ENCODE peak calls at places on chromosomes 16 and 17, in ten cellular contexts. Z is IMR-90; M is GM12878; B is K562; D is body of pancreas; O is AG04450; A is uterus; V is thoracic aorta; G is psoas muscle; H is CD4-positive, alpha-beta T cell. I is an unnamed sample.

GRCh38 chr17:30074254-30074653 is 42.4 kb upstream of the NSRP1 start:
- DNase-seq in M (no peak), V (no peak), A (no peak), O (no peak), B (no peak), D (no peak), H (no peak), Z (no peak), G (no peak), I (no peak)

GRCh38 chr16:5977329-5977728 is 879.7 kb upstream of the EEF2KMT start:
- DNase-seq in G (no peak), V (no peak), Z (no peak), H (no peak), B (no peak), D (no peak), O (no peak), A (no peak), M (no peak), I (no peak)

GRCh38 chr16:29900102-29900887 is at the start of gene ASPHD1:
- DNase-seq in D (peak; percentile 81), G (peak; percentile 70), A (peak; percentile 58), H (no peak), M (no peak), B (no peak), V (peak; percentile 36), O (peak; percentile 42), Z (peak; percentile 86), I (peak; percentile 88)

GRCh38 chr17:35738519-35739133 is 7.2 kb downstream of the RASL10B start:
- DNase-seq in G (no peak), A (no peak), B (no peak), Z (no peak), D (no peak), M (no peak), V (no peak), H (no peak), O (no peak), I (no peak)

GRCh38 chr16:54654429-54654828 is 276.2 kb upstream of the IRX5 start:
- DNase-seq in M (no peak), A (no peak), O (no peak), G (no peak), V (no peak), Z (no peak), H (no peak), B (no peak), D (no peak), I (peak; percentile 75)

GRCh38 chr17:59618894-59619312 is 792 bp upstream of the CLTC start:
- DNase-seq in A (no peak), Z (peak; percentile 94), D (no peak), G (no peak), H (no peak), B (no peak), O (no peak), M (no peak), V (peak; percentile 80), I (no peak)

GRCh38 chr16:53465606-53466290 is 31.5 kb downstream of the RBL2 start:
- DNase-seq in A (no peak), H (no peak), O (peak; percentile 51), B (no peak), Z (peak; percentile 80), D (peak; percentile 47), M (no peak), G (no peak), V (no peak), I (peak; percentile 84)

GRCh38 chr17:31452101-31452500 is 60.6 kb downstream of the RAB11FIP4 start:
- DNase-seq in V (no peak), G (no peak), A (no peak), M (no peak), Z (peak; percentile 8), H (no peak), O (no peak), D (no peak), B (no peak), I (no peak)

GRCh38 chr16:86485746-86486145 is 24.6 kb upstream of the FOXF1 start:
- DNase-seq in G (no peak), H (no peak), Z (no peak), O (no peak), A (no peak), V (no peak), B (no peak), D (no peak), M (no peak), I (no peak)

GRCh38 chr16:77431131-77431670 is 3.6 kb downstream of the ADAMTS18 start:
- DNase-seq in O (no peak), H (no peak), Z (no peak), M (no peak), V (no peak), B (no peak), G (no peak), A (no peak), D (no peak), I (peak; percentile 20)

GRCh38 chr16:31412750-31413149 is 15.4 kb downstream of the COX6A2 start:
- DNase-seq in H (no peak), V (no peak), G (no peak), M (no peak), A (no peak), B (no peak), Z (no peak), D (no peak), O (no peak), I (no peak)

GRCh38 chr17:10033982-10034381 is 128.9 kb upstream of the RCVRN start:
- DNase-seq in D (no peak), O (no peak), A (no peak), H (no peak), B (no peak), M (no peak), Z (no peak), G (no peak), V (no peak), I (peak; percentile 46)

GRCh38 chr16:67555795-67556212 is 6.5 kb upstream of the CTCF start:
- DNase-seq in H (no peak), B (no peak), V (no peak), O (no peak), Z (peak; percentile 72), A (no peak), M (no peak), G (no peak), D (no peak), I (no peak)

GRCh38 chr17:67063146-67063545 is 18.8 kb downstream of the CACNG1 start:
- DNase-seq in B (no peak), M (no peak), D (no peak), Z (peak; percentile 61), G (no peak), A (no peak), V (no peak), O (peak; percentile 4), H (no peak), I (no peak)

GRCh38 chr17:78335176-78335575 is 24.7 kb downstream of the SOCS3 start:
- DNase-seq in M (no peak), B (no peak), A (no peak), Z (no peak), O (no peak), H (no peak), D (no peak), V (no peak), G (no peak), I (no peak)

DNA sequence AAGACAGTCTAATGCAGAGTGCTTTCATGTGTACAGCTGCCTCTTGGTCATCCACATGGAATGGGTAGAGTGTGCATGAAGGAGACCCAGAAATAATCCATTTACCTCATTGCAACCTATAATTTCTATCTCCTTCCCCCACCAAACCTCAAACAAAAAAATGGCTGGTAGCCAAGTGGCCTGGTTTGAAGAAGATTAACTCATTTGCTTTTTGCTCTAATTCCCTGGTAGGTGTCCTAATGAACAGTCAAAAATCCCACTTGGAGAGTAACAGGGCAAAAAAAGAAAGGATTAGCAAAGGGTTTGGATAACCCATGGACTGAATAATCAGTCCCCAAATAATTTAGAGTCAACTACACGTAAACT is 13.1 kb upstream of the LYRM9 start:
- DNase-seq in Z (no peak), B (no peak), M (no peak), H (no peak), A (no peak), G (no peak), V (no peak), O (no peak), D (no peak), I (no peak)
- TF ChIP-seq CTCF in Z (no peak), B (no peak), M (no peak), H (no peak), A (no peak), G (no peak), V (no peak), O (no peak), D (no peak), I (no peak)

DNA sequence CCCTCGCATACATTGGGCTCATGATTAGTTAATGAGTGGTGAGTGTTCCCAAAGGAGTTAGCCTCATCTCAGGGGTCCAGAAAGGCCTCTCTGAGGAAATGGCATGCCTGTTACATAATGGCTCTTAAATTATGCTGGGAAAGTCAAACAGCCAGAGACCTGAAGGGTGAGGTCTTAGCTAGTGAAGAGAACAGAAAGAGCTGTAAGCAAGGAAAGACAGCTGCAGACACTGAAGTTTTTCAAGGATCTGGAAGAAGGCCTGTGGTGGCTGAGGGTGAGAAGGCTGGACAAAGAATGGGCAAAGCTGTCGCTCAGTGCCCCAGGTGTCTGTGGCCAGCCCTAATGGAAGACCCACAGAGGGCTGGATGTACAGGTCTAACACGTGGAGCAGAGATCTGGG is 10.4 kb downstream of the SP2 start:
- DNase-seq in H (no peak), G (no peak), B (no peak), V (no peak), D (no peak), Z (no peak), A (no peak), M (no peak), O (no peak), I (no peak)
- H3K27ac ChIP-seq in H (no peak overlapping the region), G (peak overlapping the region; percentile 88), B (no peak overlapping the region), V (peak overlapping the region; percentile 95), D (no peak overlapping the region), Z (no peak overlapping the region), A (peak overlapping the region; percentile 78), M (no peak overlapping the region), O (no peak overlapping the region), I (no peak overlapping the region)

DNA sequence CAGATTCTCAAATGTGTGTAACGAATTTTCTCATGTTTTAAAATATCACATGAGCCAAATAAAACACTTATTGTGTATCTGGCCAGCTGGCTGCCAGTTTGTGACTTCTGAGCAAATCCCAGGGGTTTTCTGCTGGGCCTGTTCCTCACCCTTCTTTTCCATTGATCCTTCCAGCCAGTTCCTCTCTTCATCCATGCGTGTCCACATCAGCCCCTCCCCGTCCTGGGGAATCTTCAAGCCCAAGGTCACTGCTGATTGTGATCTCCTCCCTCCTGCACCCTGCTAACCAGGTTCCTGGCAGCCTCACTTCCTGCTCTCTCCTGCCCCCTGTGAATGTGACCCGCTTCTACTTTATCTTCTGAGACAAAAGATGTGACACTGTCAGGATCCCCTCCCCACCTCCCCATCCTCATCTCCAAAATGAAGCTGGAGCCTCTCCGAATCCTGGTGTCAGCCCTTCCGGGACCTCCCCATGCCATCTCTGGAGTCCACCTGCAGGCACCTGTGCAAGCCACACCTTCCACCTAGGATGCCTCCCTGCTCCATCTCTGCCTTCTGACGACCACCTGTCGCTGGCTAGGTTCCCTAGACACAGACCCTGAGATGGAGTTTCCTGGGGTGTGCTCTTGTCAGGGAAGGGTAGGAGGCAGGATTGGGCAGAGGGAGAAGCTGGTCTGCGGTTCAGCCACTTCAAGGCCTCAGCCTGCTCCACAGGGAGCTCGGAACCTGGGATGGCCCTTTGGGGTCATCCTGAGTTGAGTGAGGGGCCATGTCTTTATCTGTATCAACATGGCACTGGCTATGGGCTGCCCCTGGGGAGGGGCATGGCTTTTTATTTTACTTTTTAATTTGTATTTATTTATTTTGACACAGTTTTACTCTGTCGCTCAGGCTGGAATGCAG is 205.1 kb downstream of the KATNIP start:
- DNase-seq in V (no peak), H (no peak), B (peak; percentile 68), M (no peak), D (no peak), A (no peak), Z (no peak), G (no peak), O (no peak), I (no peak)
- TF ChIP-seq CTCF in V (no peak), H (no peak), B (peak; percentile 24), M (no peak), D (no peak), A (no peak), Z (no peak), G (no peak), O (no peak), I (no peak)

GRCh38 chr17:74567397-74567796 is at the start of gene CD300H:
- DNase-seq in O (no peak), D (no peak), Z (no peak), B (no peak), G (no peak), A (no peak), V (no peak), M (no peak), H (no peak), I (peak; percentile 13)
- H3K27ac ChIP-seq in O (no peak within 1 kb of the TSS), D (no peak within 1 kb of the TSS), Z (no peak within 1 kb of the TSS), B (no peak within 1 kb of the TSS), G (no peak within 1 kb of the TSS), A (no peak within 1 kb of the TSS), V (no peak within 1 kb of the TSS), M (no peak within 1 kb of the TSS), H (no peak within 1 kb of the TSS), I (no peak within 1 kb of the TSS)